ENCODE peak calls at places on chromosomes 1 and 21, in six cellular contexts. W, M, J, A, X and Q are unnamed samples.
A peak's percentile ranks its signal among the peaks of the same experiment; 100 is the strongest.

GRCh38 chr1:95742591-95743089 is 508.6 kb downstream of the RWDD3 start:
- DNase-seq in W (no peak), M (peak; percentile 66), J (peak; percentile 61), A (no peak), X (no peak), Q (no peak)

GRCh38 chr1:244576259-244576892 is 76.5 kb upstream of the DESI2 start:
- DNase-seq in W (no peak), M (no peak), J (peak; percentile 12), A (no peak), X (no peak), Q (no peak)

GRCh38 chr1:33634806-33635205 is 162.4 kb downstream of the ZSCAN20 start:
- DNase-seq in W (peak; percentile 85), M (peak; percentile 7), J (peak; percentile 60), A (peak; percentile 24), X (peak; percentile 40), Q (no peak)

GRCh38 chr1:119554188-119554587 is 47.2 kb downstream of the HSD3B1 start:
- DNase-seq in W (no peak), M (peak; percentile 82), J (peak; percentile 82), A (no peak), X (no peak), Q (peak; percentile 85)

GRCh38 chr1:108082741-108083562 is 117.2 kb downstream of the SLC25A24 start:
- DNase-seq in W (no peak), M (no peak), J (peak; percentile 63), A (no peak), X (no peak), Q (no peak)

GRCh38 chr1:21077085-21077484 is 99.6 kb downstream of the EIF4G3 start:
- DNase-seq in W (no peak), M (peak; percentile 55), J (peak; percentile 53), A (no peak), X (no peak), Q (peak; percentile 90)

GRCh38 chr1:230917284-230918135 is 49.2 kb upstream of the C1orf198 start:
- DNase-seq in W (peak; percentile 86), M (peak; percentile 67), J (peak; percentile 90), A (peak; percentile 84), X (peak; percentile 98), Q (peak; percentile 76)

GRCh38 chr1:56852478-56852877 is 2.1 kb upstream of the C8A start:
- DNase-seq in W (no peak), M (no peak), J (no peak), A (no peak), X (no peak), Q (no peak)

GRCh38 chr21:38140192-38140905 is 116.4 kb upstream of the KCNJ15 start:
- DNase-seq in W (no peak), M (peak; percentile 25), J (no peak), A (no peak), X (peak; percentile 61), Q (peak; percentile 71)

GRCh38 chr1:226882187-226882586 is 11.8 kb downstream of the PSEN2 start:
- DNase-seq in W (no peak), M (no peak), J (no peak), A (no peak), X (no peak), Q (no peak)

GRCh38 chr1:60874703-60875102 is 207.7 kb upstream of the NFIA start:
- DNase-seq in W (no peak), M (peak; percentile 16), J (peak; percentile 68), A (no peak), X (peak; percentile 78), Q (no peak)

GRCh38 chr1:32448773-32449456 is 16.0 kb upstream of the ZBTB8B start:
- DNase-seq in W (peak; percentile 78), M (no peak), J (peak; percentile 83), A (no peak), X (peak; percentile 56), Q (peak; percentile 33)

GRCh38 chr21:32474179-32475059 is 61.9 kb downstream of the EVA1C start:
- DNase-seq in W (no peak), M (no peak), J (no peak), A (no peak), X (no peak), Q (no peak)

DNA sequence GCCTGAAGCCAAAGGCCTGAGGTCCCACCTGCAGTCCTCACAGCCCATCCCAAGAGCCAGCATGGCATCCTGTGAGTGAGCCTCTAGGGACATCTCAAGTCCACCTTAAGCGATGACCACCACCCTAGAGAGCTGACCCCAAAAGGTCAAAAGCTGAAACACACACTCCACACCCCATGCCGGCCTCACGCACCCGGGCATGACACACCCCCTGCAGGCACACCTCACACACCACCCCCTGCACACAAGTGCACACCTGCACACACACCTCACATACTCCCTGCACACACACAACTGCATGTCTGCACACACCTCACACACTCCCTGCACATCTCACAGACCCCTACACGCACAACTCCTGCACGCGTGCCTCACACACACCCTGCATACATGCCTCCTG is 118.7 kb downstream of the NPHP4 start:
- DNase-seq in W (no peak), M (no peak), J (no peak), A (no peak), X (no peak), Q (no peak)
- H4K8ac ChIP-seq in W (peak overlapping the region; percentile 83), M (no peak overlapping the region), J (no peak overlapping the region), A (no peak overlapping the region), X (no peak overlapping the region), Q (no peak overlapping the region)

GRCh38 chr1:31064685-31065309 is 720 bp downstream of the PUM1 start:
- DNase-seq in W (no peak), M (peak; percentile 17), J (peak; percentile 48), A (no peak), X (peak; percentile 41), Q (no peak)

GRCh38 chr1:31064115-31064514 is 1.4 kb downstream of the PUM1 start:
- DNase-seq in W (no peak), M (no peak), J (no peak), A (no peak), X (no peak), Q (peak; percentile 22)

GRCh38 chr1:31063636-31064035 is 1.9 kb downstream of the PUM1 start:
- DNase-seq in W (no peak), M (peak; percentile 6), J (peak; percentile 42), A (no peak), X (peak; percentile 52), Q (peak; percentile 24)

GRCh38 chr1:31062867-31063380 is 2.6 kb downstream of the PUM1 start:
- DNase-seq in W (no peak), M (no peak), J (no peak), A (no peak), X (no peak), Q (peak; percentile 20)

GRCh38 chr1:31065310-31066217 is at the start of gene PUM1:
- DNase-seq in W (peak; percentile 99), M (peak; percentile 96), J (peak; percentile 100), A (peak; percentile 98), X (peak; percentile 100), Q (peak; percentile 98)
- H3K4ac ChIP-seq in W (peak within 1 kb of the TSS; percentile 86), M (peak within 1 kb of the TSS; percentile 83), J (peak within 1 kb of the TSS; percentile 100), A (no peak within 1 kb of the TSS), X (peak within 1 kb of the TSS; percentile 90), Q (peak within 1 kb of the TSS; percentile 75)

GRCh38 chr1:17071794-17072193 is 18.0 kb upstream of the SDHB start:
- DNase-seq in W (no peak), M (no peak), J (no peak), A (no peak), X (no peak), Q (no peak)
- H3K36me3 ChIP-seq in W (no peaks in the 10 kb centered on the region), M (no peaks in the 10 kb centered on the region), J (no peaks in the 10 kb centered on the region), A (no peaks in the 10 kb centered on the region), X (no peaks in the 10 kb centered on the region), Q (peaks cover 62% of the 10 kb centered on the region)

GRCh38 chr1:16064536-16065196 is 8.8 kb downstream of the FAM131C start:
- DNase-seq in W (no peak), M (no peak), J (no peak), A (no peak), X (no peak), Q (no peak)
- H4K8ac ChIP-seq in W (no peak overlapping the region), M (no peak overlapping the region), J (no peak overlapping the region), A (no peak overlapping the region), X (no peak overlapping the region), Q (no peak overlapping the region)

GRCh38 chr1:235507623-235508022 is 3.4 kb upstream of the B3GALNT2 start:
- DNase-seq in W (no peak), M (no peak), J (no peak), A (no peak), X (no peak), Q (no peak)

GRCh38 chr1:235502601-235503332 is 1.5 kb downstream of the B3GALNT2 start:
- DNase-seq in W (no peak), M (peak; percentile 64), J (no peak), A (no peak), X (no peak), Q (peak; percentile 78)

GRCh38 chr1:235503333-235504121 is 725 bp downstream of the B3GALNT2 start:
- DNase-seq in W (no peak), M (peak; percentile 41), J (peak; percentile 63), A (no peak), X (peak; percentile 82), Q (peak; percentile 72)

GRCh38 chr1:235504122-235504493 is at the start of gene B3GALNT2:
- DNase-seq in W (no peak), M (no peak), J (no peak), A (no peak), X (peak; percentile 69), Q (no peak)

DNA sequence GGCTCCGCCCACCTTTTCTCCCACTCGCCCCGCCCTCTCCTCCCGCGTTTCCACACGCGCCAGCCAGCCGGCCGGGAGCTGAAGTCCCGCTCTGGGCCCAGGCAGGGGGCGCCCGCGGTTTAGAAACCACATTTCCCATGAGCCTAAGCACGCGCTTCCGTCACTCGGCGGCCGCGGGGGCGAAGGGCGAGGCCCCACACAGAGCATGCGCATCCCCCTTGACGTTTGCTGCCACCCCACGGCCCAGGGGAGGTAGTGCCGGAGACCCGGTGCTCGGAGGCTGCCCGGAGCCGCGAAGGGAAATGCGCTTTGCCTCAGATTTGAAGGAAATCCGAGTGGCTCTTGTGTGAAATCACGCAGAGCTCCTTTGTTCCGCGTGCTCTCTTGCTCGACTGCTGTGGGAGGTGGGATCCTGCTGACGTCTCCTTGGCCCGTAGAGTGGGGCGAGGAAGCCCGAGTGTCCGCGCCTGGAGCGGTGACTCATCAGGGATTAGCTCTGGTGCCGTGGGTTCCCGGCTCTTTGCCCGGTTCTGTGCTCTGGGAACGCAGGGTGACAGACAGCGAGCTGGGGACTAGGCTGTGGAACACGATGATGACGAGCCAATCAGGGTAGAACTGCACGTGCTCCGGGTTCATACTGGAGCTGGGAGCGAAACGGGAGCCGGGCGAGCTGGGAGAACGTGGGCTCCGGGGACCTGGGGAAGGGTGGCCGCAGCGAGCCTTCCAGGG is 406 bp upstream of the B3GALNT2 start:
- DNase-seq in W (peak; percentile 99), M (peak; percentile 98), J (peak; percentile 99), A (peak; percentile 100), X (peak; percentile 100), Q (peak; percentile 99)
- H3K4ac ChIP-seq in W (peak overlapping the region; percentile 93), M (peak overlapping the region; percentile 97), J (no peak overlapping the region), A (no peak overlapping the region), X (peak overlapping the region; percentile 2), Q (peak overlapping the region; percentile 71)

DNA sequence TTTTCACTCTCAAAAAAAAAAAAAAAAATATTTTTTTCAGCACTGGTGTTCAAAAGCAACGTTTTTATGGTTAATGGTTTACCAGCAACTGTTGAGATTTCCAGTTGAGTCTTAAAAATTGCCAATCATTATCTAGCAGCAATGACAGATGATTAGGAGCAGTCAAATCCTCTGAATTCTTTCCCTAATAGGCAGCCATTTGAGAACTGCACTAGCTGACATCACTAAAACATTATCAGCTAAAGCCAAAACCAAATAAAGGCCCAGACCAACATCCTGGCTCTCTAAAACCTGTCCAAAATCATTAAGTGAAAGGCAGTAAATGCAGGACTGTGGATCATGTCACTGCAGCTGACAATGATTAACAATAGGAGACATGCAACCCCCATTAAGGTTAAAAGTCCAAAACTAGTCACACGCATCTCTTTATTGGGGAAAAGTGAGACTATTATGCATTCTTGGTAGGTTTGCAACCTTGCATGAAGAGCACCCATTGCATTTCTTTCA is 14.0 kb downstream of the SFPQ start:
- DNase-seq in W (no peak), M (no peak), J (no peak), A (no peak), X (peak; percentile 15), Q (no peak)
- H3K36me3 ChIP-seq in W (peaks cover 19% of the 10 kb centered on the region), M (peaks cover 73% of the 10 kb centered on the region), J (peaks cover 26% of the 10 kb centered on the region), A (peaks cover 39% of the 10 kb centered on the region), X (peaks cover 23% of the 10 kb centered on the region), Q (peaks cover 100% of the 10 kb centered on the region)